ENCODE peak calls at places on chromosomes 11 and 22, in six cellular contexts. H is lower lobe of right lung, Z is astrocyte, M is HFFc6, N is GM06990, S is cardiac fibroblast. P is an unnamed sample.

GRCh38 chr11:61869636-61870428 is 21.5 kb downstream of the FADS3 start:
- DNase-seq in H (no peak), Z (no peak), M (no peak), N (no peak), S (peak; percentile 25), P (no peak)

GRCh38 chr22:47552541-47553205 is 790.2 kb downstream of the TBC1D22A start:
- DNase-seq in H (no peak), Z (no peak), M (no peak), N (no peak), S (no peak), P (no peak)

GRCh38 chr11:68471360-68472340 is 11.1 kb downstream of the PPP6R3 start:
- DNase-seq in H (no peak), Z (peak; percentile 98), M (no peak), N (no peak), S (peak; percentile 85), P (peak; percentile 50)

GRCh38 chr11:112518371-112518770 is 257.7 kb upstream of the PLET1 start:
- DNase-seq in H (no peak), Z (peak; percentile 18), M (no peak), N (no peak), S (no peak), P (no peak)

GRCh38 chr22:22913989-22914388 is 26.4 kb downstream of the IGLL5 start:
- DNase-seq in H (peak; percentile 22), Z (no peak), M (no peak), N (no peak), S (no peak), P (no peak)

GRCh38 chr11:110376711-110377324 is 52.9 kb upstream of the FDX1 start:
- DNase-seq in H (peak; percentile 74), Z (peak; percentile 82), M (peak; percentile 73), N (no peak), S (peak; percentile 92), P (peak; percentile 32)

GRCh38 chr11:75576445-75577049 is 14.5 kb downstream of the SERPINH1 start:
- DNase-seq in H (peak; percentile 88), Z (peak; percentile 68), M (peak; percentile 53), N (peak; percentile 71), S (peak; percentile 68), P (peak; percentile 59)

GRCh38 chr22:41557401-41558240 is 3.2 kb upstream of the CSDC2 start:
- DNase-seq in H (peak; percentile 75), Z (peak; percentile 86), M (peak; percentile 49), N (no peak), S (peak; percentile 85), P (peak; percentile 63)

GRCh38 chr11:113850188-113850587 is 25.2 kb downstream of the USP28 start:
- DNase-seq in H (no peak), Z (no peak), M (no peak), N (no peak), S (no peak), P (no peak)

GRCh38 chr11:45145421-45146071 is 893 bp upstream of the PRDM11 start:
- DNase-seq in H (no peak), Z (peak; percentile 22), M (no peak), N (no peak), S (peak; percentile 46), P (no peak)

GRCh38 chr11:9053631-9054030 is 37.8 kb downstream of the SCUBE2 start:
- DNase-seq in H (no peak), Z (peak; percentile 44), M (peak; percentile 25), N (no peak), S (peak; percentile 39), P (no peak)

GRCh38 chr22:32665676-32666075 is 135.8 kb upstream of the TIMP3 start:
- DNase-seq in H (no peak), Z (peak; percentile 18), M (no peak), N (no peak), S (no peak), P (no peak)

GRCh38 chr11:4065601-4066377 is 28.8 kb upstream of the RRM1 start:
- DNase-seq in H (no peak), Z (peak; percentile 53), M (no peak), N (no peak), S (peak; percentile 27), P (no peak)

GRCh38 chr22:39212721-39213376 is 31.9 kb downstream of the PDGFB start:
- DNase-seq in H (peak; percentile 12), Z (no peak), M (peak; percentile 37), N (no peak), S (peak; percentile 64), P (peak; percentile 12)

GRCh38 chr11:69166186-69167115 is 10.7 kb downstream of the SMIM38 start:
- DNase-seq in H (no peak), Z (peak; percentile 83), M (peak; percentile 74), N (peak; percentile 83), S (peak; percentile 81), P (peak; percentile 90)

GRCh38 chr11:50071584-50072225 is 39.0 kb downstream of the OR4C45 start:
- DNase-seq in H (no peak), Z (no peak), M (no peak), N (no peak), S (no peak), P (no peak)

GRCh38 chr11:16607675-16608644 is 130.5 kb upstream of the C11orf58 start:
- DNase-seq in H (peak; percentile 51), Z (peak; percentile 60), M (peak; percentile 45), N (no peak), S (no peak), P (no peak)

GRCh38 chr22:19045094-19045493 is 77.1 kb downstream of the DGCR2 start:
- DNase-seq in H (no peak), Z (no peak), M (no peak), N (no peak), S (no peak), P (no peak)

GRCh38 chr22:49087163-49087562 is 740.5 kb downstream of the BRD1 start:
- DNase-seq in H (no peak), Z (no peak), M (no peak), N (no peak), S (no peak), P (no peak)

GRCh38 chr11:118411523-118411922 is 10.1 kb downstream of the ATP5MG start:
- DNase-seq in H (no peak), Z (no peak), M (no peak), N (no peak), S (no peak), P (no peak)

GRCh38 chr11:63510360-63511130 is 4.7 kb downstream of the LGALS12 start:
- DNase-seq in H (peak; percentile 70), Z (peak; percentile 57), M (no peak), N (no peak), S (peak; percentile 61), P (no peak)

GRCh38 chr22:42841444-42841843 is 15.6 kb downstream of the ARFGAP3 start:
- DNase-seq in H (no peak), Z (peak; percentile 72), M (peak; percentile 75), N (no peak), S (peak; percentile 74), P (no peak)

GRCh38 chr11:79076526-79077115 is 364.2 kb downstream of the TENM4 start:
- DNase-seq in H (peak; percentile 62), Z (no peak), M (no peak), N (no peak), S (peak; percentile 64), P (no peak)

GRCh38 chr11:120881591-120881990 is 142.3 kb upstream of the TBCEL start:
- DNase-seq in H (no peak), Z (peak; percentile 16), M (no peak), N (no peak), S (no peak), P (no peak)

GRCh38 chr11:64349404-64349803 is 9.4 kb downstream of the CCDC88B start:
- DNase-seq in H (no peak), Z (no peak), M (no peak), N (no peak), S (no peak), P (no peak)

GRCh38 chr22:30859714-30860095 is 108.9 kb downstream of the MORC2 start:
- DNase-seq in H (no peak), Z (no peak), M (no peak), N (no peak), S (no peak), P (no peak)

GRCh38 chr11:67645521-67646457 is 4.7 kb downstream of the ACY3 start:
- DNase-seq in H (no peak), Z (no peak), M (no peak), N (peak; percentile 52), S (no peak), P (no peak)

GRCh38 chr11:113484223-113484622 is 9.0 kb upstream of the DRD2 start:
- DNase-seq in H (no peak), Z (no peak), M (no peak), N (no peak), S (no peak), P (no peak)

GRCh38 chr11:65862941-65863888 is 3.0 kb downstream of the MUS81 start:
- DNase-seq in H (peak; percentile 43), Z (no peak), M (no peak), N (no peak), S (no peak), P (no peak)

GRCh38 chr11:27722117-27722844 is 22.0 kb upstream of the BDNF start:
- DNase-seq in H (no peak), Z (peak; percentile 55), M (peak; percentile 50), N (no peak), S (peak; percentile 44), P (peak; percentile 47)

GRCh38 chr11:75277211-75277805 is 36.7 kb downstream of the TPBGL start:
- DNase-seq in H (no peak), Z (no peak), M (no peak), N (no peak), S (no peak), P (no peak)

DNA sequence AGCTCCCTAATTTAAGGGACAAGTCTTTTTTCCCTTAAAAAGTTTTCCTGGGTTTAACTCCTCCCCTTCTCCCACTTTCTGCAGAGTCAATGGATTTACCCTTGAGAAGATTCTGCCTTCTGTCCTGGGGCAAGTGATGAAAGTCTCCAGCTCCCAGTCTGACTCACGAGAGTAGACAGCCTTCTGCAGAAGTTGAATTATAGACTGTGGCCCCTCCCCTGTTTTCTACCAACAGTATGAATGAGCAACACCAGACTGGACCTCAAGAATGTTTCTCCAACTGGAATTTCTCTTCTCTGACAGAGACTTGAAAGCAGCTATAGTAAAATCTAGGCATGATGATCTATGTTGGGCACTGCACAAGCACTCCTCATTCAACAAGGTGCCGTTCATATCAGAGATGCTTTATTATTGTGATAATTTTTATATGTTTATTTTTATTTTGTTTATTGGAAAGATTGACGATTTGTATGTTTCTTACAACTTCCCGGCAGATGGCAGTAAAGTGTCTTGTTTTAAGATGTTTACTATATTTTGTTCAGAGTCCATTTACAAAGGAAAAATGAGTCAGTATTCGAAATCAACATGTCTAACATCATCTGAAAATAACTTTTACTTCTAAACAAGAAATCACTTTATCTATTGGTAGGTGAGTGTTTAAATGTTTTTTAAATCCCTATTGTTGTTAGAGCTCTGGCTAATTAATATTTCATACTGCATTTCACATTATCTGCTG is 56.6 kb downstream of the LMO2 start:
- DNase-seq in H (no peak), Z (peak; percentile 74), M (peak; percentile 84), N (no peak), S (peak; percentile 77), P (no peak)
- TF ChIP-seq CTCF in H (peak; percentile 19), Z (peak; percentile 19), M (peak; percentile 77), N (peak; percentile 19), S (peak; percentile 27), P (no peak)

GRCh38 chr22:37887610-37888378 is 18.3 kb upstream of the MICALL1 start:
- DNase-seq in H (no peak), Z (peak; percentile 68), M (peak; percentile 54), N (no peak), S (peak; percentile 89), P (no peak)
- TF ChIP-seq CTCF in H (peak; percentile 54), Z (peak; percentile 42), M (peak; percentile 73), N (no peak), S (peak; percentile 68), P (peak; percentile 17)

GRCh38 chr22:40544758-40545157 is 91.8 kb downstream of the MRTFA start:
- DNase-seq in H (no peak), Z (no peak), M (no peak), N (no peak), S (no peak), P (no peak)
- TF ChIP-seq CTCF in H (no peak), Z (no peak), M (no peak), N (no peak), S (no peak), P (no peak)

GRCh38 chr11:11493698-11494097 is 128.1 kb downstream of the GALNT18 start:
- DNase-seq in H (no peak), Z (no peak), M (no peak), N (no peak), S (no peak), P (no peak)
- TF ChIP-seq CTCF in H (no peak), Z (no peak), M (no peak), N (no peak), S (no peak), P (no peak)